ENCODE peak calls at places on chromosomes 11 and 22, in five cellular contexts. N is AG04450, S is HFFc6, I is endothelial cell, U is OCI-LY7. L is an unnamed sample.

GRCh38 chr11:827146-827860 is 416 bp upstream of the CRACR2B start:
- DNase-seq in U (peak; percentile 43), S (no peak), I (peak; percentile 35), N (no peak), L (peak; percentile 83)

GRCh38 chr11:34358258-34358665 is 452 bp upstream of the ABTB2 start:
- DNase-seq in U (no peak), S (no peak), I (peak; percentile 60), N (no peak), L (no peak)

GRCh38 chr11:1852885-1853284 is at the start of gene LSP1:
- DNase-seq in S (no peak), I (no peak), N (no peak), U (peak; percentile 96), L (peak; percentile 94)

GRCh38 chr22:38865201-38866023 is 6.6 kb downstream of the CBX6 start:
- DNase-seq in I (no peak), N (no peak), U (no peak), S (no peak), L (no peak)

GRCh38 chr11:2525941-2526807 is 81.4 kb downstream of the KCNQ1 start:
- DNase-seq in U (no peak), N (no peak), I (peak; percentile 4), S (no peak), L (no peak)

GRCh38 chr11:74543991-74544390 is 48.4 kb upstream of the POLD3 start:
- DNase-seq in S (no peak), N (no peak), I (no peak), U (peak; percentile 69), L (no peak)

GRCh38 chr22:40416636-40417035 is 46.2 kb downstream of the SGSM3 start:
- DNase-seq in I (no peak), N (no peak), U (no peak), S (no peak), L (no peak)

GRCh38 chr11:88377151-88377550 is 39.6 kb upstream of the CTSC start:
- DNase-seq in U (no peak), N (peak; percentile 13), S (no peak), I (no peak), L (no peak)

GRCh38 chr11:70826541-70826943 is 425.8 kb downstream of the SHANK2 start:
- DNase-seq in I (peak; percentile 13), S (no peak), N (no peak), U (no peak), L (no peak)

GRCh38 chr22:38844661-38845367 is 986 bp upstream of the NPTXR start:
- DNase-seq in S (no peak), U (no peak), I (no peak), N (no peak), L (no peak)

GRCh38 chr11:10397226-10397987 is 57.7 kb upstream of the AMPD3 start:
- DNase-seq in N (no peak), U (no peak), S (no peak), I (no peak), L (no peak)

GRCh38 chr11:10617551-10617950 is 49.1 kb upstream of the LYVE1 start:
- DNase-seq in I (no peak), S (no peak), N (no peak), U (no peak), L (no peak)

GRCh38 chr11:125376117-125376516 is 119.9 kb downstream of the FEZ1 start:
- DNase-seq in I (no peak), S (no peak), U (no peak), N (no peak), L (no peak)

GRCh38 chr11:76765863-76766350 is 17.2 kb upstream of the TSKU start:
- DNase-seq in N (no peak), I (no peak), U (no peak), S (no peak), L (no peak)

GRCh38 chr11:113188433-113188834 is 125.9 kb upstream of the TTC12 start:
- DNase-seq in S (no peak), I (no peak), U (no peak), N (no peak), L (no peak)

GRCh38 chr22:45204241-45204640 is 36.5 kb downstream of the KIAA0930 start:
- DNase-seq in S (no peak), I (no peak), N (no peak), U (no peak), L (no peak)

GRCh38 chr11:115665345-115665901 is 161.2 kb upstream of the CADM1 start:
- DNase-seq in N (no peak), S (no peak), U (no peak), I (no peak), L (no peak)

GRCh38 chr22:29208879-29209623 is 3.4 kb downstream of the EMID1 start:
- DNase-seq in S (no peak), N (no peak), I (no peak), U (peak; percentile 30), L (no peak)

GRCh38 chr22:46942816-46943783 is 180.7 kb downstream of the TBC1D22A start:
- DNase-seq in I (no peak), N (no peak), U (no peak), S (no peak), L (no peak)

GRCh38 chr22:19275919-19276600 is 15.5 kb downstream of the CLTCL1 start:
- DNase-seq in U (no peak), N (no peak), I (no peak), S (no peak), L (no peak)

GRCh38 chr11:64237484-64237951 is 3.1 kb downstream of the VEGFB start:
- DNase-seq in S (no peak), U (no peak), N (no peak), I (no peak), L (no peak)

DNA sequence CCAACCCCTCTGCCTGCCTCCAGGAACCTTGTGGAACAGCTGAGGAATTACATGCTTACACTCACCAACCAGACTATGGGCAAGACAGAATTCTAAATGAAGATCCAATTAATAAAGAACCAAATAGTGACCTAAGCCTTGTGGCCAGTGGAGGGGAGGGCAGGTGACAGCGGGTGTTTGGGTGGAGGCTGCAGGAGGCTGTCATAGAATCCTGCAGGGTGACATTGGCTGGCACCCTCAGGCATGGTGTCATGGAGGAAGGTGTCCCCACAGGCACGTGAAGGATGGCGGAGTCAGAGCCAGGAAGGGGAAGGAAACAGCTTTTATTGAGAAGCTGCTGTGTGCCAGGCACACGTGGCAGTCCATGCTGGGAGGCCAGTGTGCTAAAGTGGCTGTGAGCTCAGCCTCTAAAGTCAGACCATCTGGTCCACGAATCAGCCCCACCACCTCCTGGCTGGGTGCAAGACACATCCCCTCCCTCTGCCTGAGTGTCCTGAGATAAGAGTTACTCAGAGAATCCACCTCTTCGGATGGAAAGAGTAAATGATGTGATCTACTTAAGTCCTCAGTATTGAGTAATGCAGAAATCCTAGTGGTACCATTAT is 8.7 kb downstream of the MYO18B start:
- DNase-seq in U (no peak), N (no peak), S (no peak), I (no peak), L (no peak)
- TF ChIP-seq CTCF in U (no peak), N (no peak), S (no peak), I (no peak), L (no peak)

GRCh38 chr11:45096636-45097035 is 49.8 kb upstream of the PRDM11 start:
- DNase-seq in I (no peak), S (no peak), N (no peak), U (no peak), L (no peak)
- TF ChIP-seq CTCF in I (no peak), S (no peak), N (no peak), U (no peak), L (no peak)

GRCh38 chr11:90542092-90542491 is 319.2 kb upstream of the CHORDC1 start:
- DNase-seq in N (no peak), U (no peak), S (no peak), I (no peak), L (no peak)
- TF ChIP-seq CTCF in N (no peak), U (no peak), S (no peak), I (no peak), L (no peak)

GRCh38 chr22:26642465-26643367 is 14.7 kb upstream of the MIAT start:
- DNase-seq in U (peak; percentile 86), I (peak; percentile 22), S (no peak), N (no peak), L (peak; percentile 67)
- TF ChIP-seq CTCF in U (peak; percentile 74), I (no peak), S (peak; percentile 30), N (no peak), L (peak; percentile 9)

GRCh38 chr11:83473771-83474170 is 187.6 kb upstream of the CCDC90B start:
- DNase-seq in I (no peak), N (no peak), U (no peak), S (no peak), L (no peak)
- TF ChIP-seq CTCF in I (no peak), N (no peak), U (no peak), S (no peak), L (no peak)

GRCh38 chr11:46075928-46076327 is 45.3 kb downstream of the PHF21A start:
- DNase-seq in N (no peak), I (no peak), U (no peak), S (no peak), L (no peak)
- TF ChIP-seq CTCF in N (peak; percentile 36), I (no peak), U (peak; percentile 36), S (peak; percentile 62), L (no peak)

GRCh38 chr22:17366830-17367229 is 2.4 kb upstream of the CECR2 start:
- DNase-seq in S (no peak), N (no peak), I (peak; percentile 70), U (peak; percentile 67), L (peak; percentile 61)
- TF ChIP-seq CTCF in S (no peak), N (no peak), I (no peak), U (peak; percentile 76), L (no peak)